ENCODE peak calls at places on chromosome 21, in five cellular contexts. W is astrocyte of the spinal cord, X is midbrain, J is dermis microvascular lymphatic vessel endothelial cell, I is hepatic stellate cell. M is an unnamed sample.

GRCh38 chr21:46424621-46425020 is 34.1 kb upstream of the DIP2A start:
- DNase-seq in X (no peak), W (no peak), I (no peak), J (no peak), M (no peak)

GRCh38 chr21:14541840-14542495 is 4.1 kb downstream of the SAMSN1 start:
- DNase-seq in W (no peak), X (no peak), J (peak; percentile 8), I (no peak), M (no peak)

GRCh38 chr21:35508389-35508888 is 459.3 kb upstream of the RUNX1 start:
- DNase-seq in J (no peak), I (peak; percentile 17), W (peak; percentile 51), X (peak; percentile 34), M (no peak)

GRCh38 chr21:33383056-33383888 is 19.9 kb upstream of the IFNGR2 start:
- DNase-seq in I (peak; percentile 50), X (no peak), J (peak; percentile 95), W (peak; percentile 83), M (peak; percentile 52)

GRCh38 chr21:44795342-44795741 is 6.3 kb downstream of the UBE2G2 start:
- DNase-seq in W (no peak), X (no peak), J (no peak), I (no peak), M (no peak)

GRCh38 chr21:33402011-33402979 is 918 bp upstream of the IFNGR2 start:
- DNase-seq in J (peak; percentile 61), I (peak; percentile 68), W (peak; percentile 59), X (peak; percentile 33), M (no peak)

GRCh38 chr21:31374430-31374829 is 30.4 kb upstream of the TIAM1 start:
- DNase-seq in J (no peak), I (no peak), W (no peak), X (no peak), M (no peak)

GRCh38 chr21:44729336-44730027 is 18.1 kb upstream of the TSPEAR start:
- DNase-seq in W (no peak), I (no peak), J (no peak), X (no peak), M (no peak)

GRCh38 chr21:33300701-33301631 is 23.8 kb upstream of the IFNAR1 start:
- DNase-seq in X (peak; percentile 17), J (peak; percentile 68), I (no peak), W (no peak), M (no peak)

GRCh38 chr21:41643246-41643966 is 123.4 kb downstream of the RIPK4 start:
- DNase-seq in I (no peak), J (no peak), X (no peak), W (peak; percentile 16), M (no peak)

GRCh38 chr21:39911286-39911685 is 44.0 kb downstream of the PCP4 start:
- DNase-seq in W (no peak), I (no peak), J (no peak), X (no peak), M (no peak)

GRCh38 chr21:36747815-36748381 is 49.0 kb downstream of the SIM2 start:
- DNase-seq in W (no peak), J (peak; percentile 63), I (peak; percentile 44), X (peak; percentile 57), M (peak; percentile 70)

GRCh38 chr21:34174470-34174869 is 101.1 kb downstream of the MRPS6 start:
- DNase-seq in W (no peak), X (no peak), I (no peak), J (no peak), M (no peak)

GRCh38 chr21:36915701-36916075 is 50.8 kb downstream of the HLCS start:
- DNase-seq in X (no peak), W (no peak), J (no peak), I (no peak), M (no peak)

GRCh38 chr21:45279446-45280177 is 8.1 kb downstream of the POFUT2 start:
- DNase-seq in W (no peak), J (no peak), X (no peak), I (no peak), M (no peak)

GRCh38 chr21:43703068-43703880 is 15.7 kb upstream of the PDXK start:
- DNase-seq in W (peak; percentile 61), J (no peak), X (peak; percentile 16), I (no peak), M (no peak)

GRCh38 chr21:38487906-38488639 is 10.2 kb downstream of the ERG start:
- DNase-seq in J (peak; percentile 57), X (no peak), I (no peak), W (no peak), M (no peak)

GRCh38 chr21:38881041-38881570 is 75.4 kb downstream of the ETS2 start:
- DNase-seq in I (no peak), J (no peak), X (no peak), W (no peak), M (no peak)

GRCh38 chr21:42317341-42317741 is 2.1 kb upstream of the TFF3 start:
- DNase-seq in X (no peak), W (no peak), J (no peak), I (no peak), M (no peak)

GRCh38 chr21:31938330-31939301 is 65.8 kb downstream of the HUNK start:
- DNase-seq in I (no peak), X (no peak), J (no peak), W (no peak), M (no peak)

GRCh38 chr21:45542242-45542666 is at the start of gene SLC19A1:
- DNase-seq in I (peak; percentile 96), X (peak; percentile 64), W (no peak), J (peak; percentile 66), M (peak; percentile 84)

GRCh38 chr21:42513151-42513984 is at the start of gene SLC37A1:
- DNase-seq in J (no peak), I (no peak), W (no peak), X (no peak), M (no peak)

GRCh38 chr21:26487981-26488480 is 85.1 kb downstream of the CYYR1 start:
- DNase-seq in W (no peak), I (no peak), X (no peak), J (no peak), M (no peak)

GRCh38 chr21:35006248-35006647 is 42.9 kb downstream of the RUNX1 start:
- DNase-seq in I (no peak), J (no peak), X (no peak), W (no peak), M (no peak)